ENCODE peak calls at places on chromosomes 3 and 15, in seven cellular contexts. P is GM12892, W is GM12878, B is K562, X is HepG2, G is SK-N-SH, I is H1. M is an unnamed sample.

GRCh38 chr3:16409032-16409431 is 104.5 kb downstream of the RFTN1 start:
- DNase-seq in G (no peak), B (no peak), W (no peak), P (no peak), I (no peak), X (no peak), M (no peak)

GRCh38 chr3:143158549-143158988 is 39.0 kb downstream of the CHST2 start:
- DNase-seq in G (no peak), X (no peak), B (no peak), P (peak), I (no peak), W (peak), M (no peak)

GRCh38 chr15:94670436-94671034 is 439.2 kb downstream of the MCTP2 start:
- DNase-seq in W (no peak), X (peak), I (no peak), B (peak), P (no peak), G (peak), M (peak)

GRCh38 chr3:136545664-136546266 is 206.4 kb downstream of the STAG1 start:
- DNase-seq in B (no peak), W (no peak), P (no peak), X (no peak), I (no peak), G (no peak), M (no peak)

GRCh38 chr3:27528798-27529197 is 44.6 kb upstream of the SLC4A7 start:
- DNase-seq in B (no peak), G (no peak), X (no peak), W (no peak), I (no peak), P (no peak), M (no peak)

GRCh38 chr15:86911022-86911421 is 831.4 kb downstream of the AGBL1 start:
- DNase-seq in B (no peak), P (no peak), G (no peak), I (no peak), X (no peak), W (no peak), M (no peak)

GRCh38 chr3:65342084-65342683 is 654.4 kb upstream of the ADAMTS9 start:
- DNase-seq in P (no peak), G (no peak), B (peak), I (peak), W (no peak), X (peak), M (peak)

GRCh38 chr3:21436846-21437245 is 314.2 kb downstream of the ZNF385D start:
- DNase-seq in P (no peak), I (no peak), G (no peak), W (no peak), X (no peak), B (no peak), M (no peak)

GRCh38 chr3:111577798-111578685 is 17.1 kb downstream of the ZBED2 start:
- DNase-seq in X (peak), I (no peak), B (no peak), W (peak), P (no peak), G (peak), M (no peak)
- TF ChIP-seq TAF1 in X (no peak), I (no peak), B (no peak), W (no peak), P (no peak), G (no peak), M (no peak)

GRCh38 chr15:38996111-38996541 is 431.5 kb upstream of the RASGRP1 start:
- DNase-seq in W (no peak), B (no peak), X (no peak), G (no peak), I (no peak), P (no peak), M (no peak)
- TF ChIP-seq TAF1 in W (no peak), B (no peak), X (no peak), G (no peak), I (no peak), P (no peak), M (no peak)

DNA sequence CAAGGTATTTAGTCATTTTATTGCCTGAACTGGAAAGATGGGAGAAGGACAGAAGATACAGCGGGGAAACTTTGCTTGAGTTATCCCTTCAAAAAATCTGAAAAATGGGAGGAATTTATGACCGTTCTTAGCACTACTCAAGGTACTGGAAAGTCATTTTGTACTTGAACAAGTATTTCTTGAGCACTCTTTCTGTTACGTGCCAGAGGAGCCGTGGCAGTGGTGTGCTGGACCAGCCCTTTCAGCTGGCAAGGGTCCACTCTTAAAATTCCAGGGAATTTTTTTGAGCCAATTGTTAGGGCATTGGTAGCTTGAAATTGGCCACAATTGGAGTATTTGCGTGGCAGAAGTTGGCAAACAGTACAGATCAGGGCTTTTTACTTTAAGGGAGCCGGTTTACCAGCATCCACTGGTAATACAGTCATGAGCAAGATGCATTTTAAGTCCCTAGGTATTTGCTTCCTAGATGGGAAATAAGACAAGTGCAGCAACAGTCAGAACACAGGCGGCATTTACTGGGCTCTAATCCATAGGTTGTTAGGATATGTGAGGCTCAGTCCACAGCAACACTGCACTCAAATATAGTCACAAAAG is 145.9 kb upstream of the ST8SIA2 start:
- DNase-seq in X (no peak), W (no peak), G (no peak), P (no peak), B (no peak), I (no peak), M (no peak)
- TF ChIP-seq TAF1 in X (no peak), W (no peak), G (no peak), P (no peak), B (no peak), I (no peak), M (no peak)

DNA sequence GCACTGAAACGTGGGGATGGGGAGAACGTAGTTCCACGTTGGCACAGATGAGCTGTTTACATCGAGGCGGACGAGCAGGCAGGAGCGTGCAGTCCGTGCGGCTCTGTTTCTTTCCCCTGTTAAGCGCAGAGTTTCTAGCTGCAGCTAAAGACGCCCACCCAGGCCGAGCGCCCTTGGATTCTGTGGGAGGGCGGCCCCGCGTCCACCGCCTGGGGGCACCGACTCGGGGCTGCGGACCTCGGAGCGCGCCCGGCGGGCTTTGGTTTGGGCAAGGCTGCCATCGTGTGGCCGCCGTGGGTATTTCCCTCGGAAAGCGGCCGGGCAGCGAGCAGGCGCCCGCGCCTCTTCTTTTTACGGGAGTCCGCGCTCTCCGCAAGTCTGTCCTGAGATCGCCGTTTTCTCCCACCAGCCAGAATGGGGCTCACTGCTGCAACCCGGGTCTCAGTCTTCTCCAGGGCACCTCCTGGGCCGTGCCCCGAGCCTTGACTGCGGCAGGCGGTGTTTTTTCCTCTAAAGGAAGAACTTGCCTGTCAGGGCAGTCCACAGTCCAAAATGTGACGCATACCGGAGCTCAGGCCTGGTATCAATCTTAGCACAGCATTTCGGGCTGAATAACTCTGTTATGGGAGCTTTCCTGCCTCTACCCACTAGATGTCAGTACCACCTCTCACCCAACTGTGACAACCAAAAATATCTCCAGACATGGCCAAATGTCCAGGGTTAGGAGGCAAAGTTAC is 219.9 kb upstream of the IGF1R start:
- DNase-seq in X (peak), W (no peak), I (peak), P (peak), B (peak), G (peak), M (peak)
- TF ChIP-seq TAF1 in X (no peak), W (no peak), I (peak), P (no peak), B (no peak), G (no peak), M (no peak)

DNA sequence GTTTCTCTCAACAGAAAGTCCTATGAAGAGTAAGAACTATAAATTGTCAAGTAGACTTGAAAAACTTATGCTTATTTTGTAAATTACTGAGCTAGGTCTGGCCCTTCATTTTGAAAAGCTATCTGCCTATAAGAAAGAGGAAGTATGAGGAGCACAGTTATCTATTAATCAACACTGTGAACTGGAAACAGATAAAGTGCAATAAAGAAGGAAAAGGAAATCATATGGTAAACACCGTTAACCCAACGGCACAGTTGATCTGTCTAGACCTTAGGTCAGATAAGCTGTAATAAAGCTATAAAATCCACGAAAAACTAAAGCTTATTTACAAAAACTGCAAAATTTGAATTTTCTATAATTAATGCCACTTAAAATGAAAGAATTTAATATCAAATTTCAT is 242.5 kb downstream of the ZBTB20 start:
- DNase-seq in W (no peak), P (no peak), I (no peak), X (no peak), B (no peak), G (no peak), M (no peak)
- TF ChIP-seq TAF1 in W (no peak), P (no peak), I (no peak), X (no peak), B (no peak), G (no peak), M (no peak)

DNA sequence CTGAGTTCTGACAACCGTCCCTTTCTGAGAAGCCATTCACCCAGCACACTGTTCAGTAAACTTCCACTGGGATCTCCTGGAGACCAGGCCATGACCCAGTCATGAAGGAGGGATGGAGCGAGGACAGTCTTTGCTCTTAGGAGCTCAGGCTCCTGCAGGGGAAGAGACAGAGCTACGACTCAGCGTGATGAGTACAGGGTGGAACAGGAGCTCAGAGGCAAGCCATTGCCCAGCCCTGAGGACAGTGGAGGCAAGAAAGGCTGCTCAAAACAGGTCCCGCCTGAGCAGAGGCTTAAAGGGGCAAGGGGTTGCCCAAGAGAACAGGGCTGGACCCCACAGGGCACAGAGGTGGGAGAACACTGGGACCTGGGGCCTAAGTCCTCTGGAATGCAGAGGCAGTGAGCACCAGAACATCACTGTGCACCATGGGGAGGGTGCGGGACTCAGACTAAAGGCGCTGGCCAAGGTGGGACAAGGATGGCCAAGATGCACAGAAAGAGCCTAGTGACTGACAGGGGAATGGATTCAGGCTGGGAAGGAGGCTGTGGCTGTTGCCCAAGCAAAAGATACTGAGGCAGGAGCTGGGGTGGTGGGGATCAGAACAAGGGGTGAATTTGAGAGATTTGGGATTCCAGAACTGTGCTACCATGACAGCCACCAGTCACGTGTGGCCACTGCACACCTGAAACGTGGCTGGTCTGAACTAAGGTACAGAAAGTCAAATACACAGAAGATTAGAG is 25.8 kb downstream of the TMEM43 start:
- DNase-seq in X (no peak), P (no peak), B (no peak), G (no peak), W (no peak), I (no peak), M (no peak)
- TF ChIP-seq TAF1 in X (no peak), P (no peak), B (no peak), G (no peak), W (no peak), I (no peak), M (no peak)

DNA sequence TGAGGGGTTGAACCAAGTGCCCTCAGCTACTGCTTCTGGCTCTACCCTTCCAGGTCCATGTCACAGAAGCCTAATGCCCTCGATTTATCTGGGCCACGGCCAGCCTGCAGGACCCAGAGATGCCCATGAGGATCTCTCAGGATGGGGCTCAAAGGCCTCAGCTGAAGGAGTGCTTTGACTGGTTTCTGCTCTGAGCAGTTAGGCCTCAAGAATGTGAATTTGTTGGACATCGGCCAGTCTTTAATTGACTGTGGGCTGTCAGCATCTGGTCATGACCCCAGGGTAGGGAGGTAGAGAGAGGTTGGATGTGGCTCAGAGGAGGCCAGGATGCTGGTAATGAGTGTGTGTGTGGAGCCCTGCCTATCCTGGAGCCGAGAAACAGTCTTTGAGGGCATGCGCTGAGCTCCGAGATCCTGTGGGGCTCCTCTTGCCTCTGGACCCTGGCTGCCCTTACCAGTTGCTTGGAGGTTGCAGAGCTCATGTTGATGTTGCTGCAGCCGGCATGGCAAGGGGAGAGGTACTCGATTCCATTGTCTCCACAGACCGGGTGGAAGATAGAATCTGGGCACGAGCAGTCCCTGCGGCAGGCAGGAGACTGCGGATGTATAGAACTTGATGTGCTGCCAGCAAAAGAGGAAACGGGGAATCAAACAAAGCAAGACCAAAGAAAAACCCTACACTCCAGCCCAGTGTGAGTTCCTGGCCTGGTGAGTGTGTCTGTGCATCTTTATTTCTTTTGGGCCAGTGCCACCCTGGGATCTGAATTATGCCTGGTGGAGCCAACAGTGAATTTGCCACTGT is 49.2 kb upstream of the RAB6B start:
- DNase-seq in X (no peak), B (no peak), P (no peak), I (no peak), W (no peak), G (peak), M (no peak)
- TF ChIP-seq TAF1 in X (no peak), B (no peak), P (no peak), I (no peak), W (no peak), G (no peak), M (no peak)

DNA sequence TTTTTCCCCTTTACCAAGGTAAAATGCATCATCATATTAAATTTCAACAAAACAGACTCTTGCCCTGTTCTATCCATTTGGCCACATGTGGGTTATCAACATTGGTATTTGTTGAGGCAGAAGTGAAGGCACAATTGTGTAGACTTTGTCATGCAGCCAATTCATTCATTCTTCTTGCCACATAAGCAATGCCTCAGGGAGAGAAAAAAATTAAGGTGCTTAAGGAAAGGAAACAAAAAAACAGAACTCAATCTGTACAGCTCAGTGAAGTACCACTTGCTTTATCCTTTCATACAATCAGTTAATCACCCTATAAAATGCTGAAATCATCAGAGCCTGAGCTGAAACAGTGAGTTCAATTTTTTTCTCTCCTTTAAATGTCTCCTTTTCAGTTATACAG is 588.8 kb downstream of the MFSD1 start:
- DNase-seq in G (no peak), X (no peak), B (no peak), I (no peak), W (no peak), P (no peak), M (no peak)
- TF ChIP-seq TAF1 in G (no peak), X (no peak), B (no peak), I (no peak), W (no peak), P (no peak), M (no peak)

GRCh38 chr3:138740057-138740456 is 94.7 kb downstream of the PIK3CB start:
- DNase-seq in I (no peak), P (no peak), B (no peak), W (no peak), G (no peak), X (no peak), M (no peak)
- TF ChIP-seq TAF1 in I (no peak), P (no peak), B (no peak), W (no peak), G (no peak), X (no peak), M (no peak)

GRCh38 chr3:157868168-157868567 is 238.1 kb downstream of the SHOX2 start:
- DNase-seq in B (no peak), W (no peak), P (no peak), X (no peak), I (no peak), G (no peak), M (no peak)

GRCh38 chr3:157859541-157859940 is 246.7 kb downstream of the SHOX2 start:
- DNase-seq in B (no peak), I (no peak), P (no peak), X (no peak), W (no peak), G (no peak), M (no peak)

GRCh38 chr3:157871248-157871647 is 235.0 kb downstream of the SHOX2 start:
- DNase-seq in W (no peak), B (no peak), G (no peak), X (no peak), I (no peak), P (no peak), M (no peak)

GRCh38 chr3:157868881-157869280 is 237.3 kb downstream of the SHOX2 start:
- DNase-seq in G (no peak), P (no peak), X (no peak), B (no peak), I (no peak), W (no peak), M (no peak)

DNA sequence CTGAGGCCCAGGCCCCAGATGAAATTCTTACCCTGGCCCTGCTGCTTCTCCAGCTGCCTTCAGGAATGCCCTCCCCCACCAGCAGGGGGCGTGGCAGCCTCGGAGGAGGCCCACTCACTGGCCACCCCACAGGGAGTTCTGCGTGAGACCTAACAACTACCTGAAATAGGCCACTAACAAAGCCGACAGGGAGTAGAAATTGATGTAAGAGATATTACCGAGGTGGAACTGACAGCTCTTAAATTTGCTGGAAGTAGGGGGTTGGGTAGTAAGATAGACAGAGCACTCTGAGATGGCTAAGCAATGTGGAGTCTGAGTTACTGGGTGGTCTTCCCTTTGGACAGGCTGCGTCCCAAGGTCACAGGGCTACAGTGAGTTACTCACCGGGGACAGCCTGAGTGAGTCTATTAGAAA is 240.8 kb downstream of the SHOX2 start:
- DNase-seq in X (peak), W (peak), B (peak), G (no peak), P (peak), I (peak), M (peak)
- TF ChIP-seq TAF1 in X (no peak), W (no peak), B (no peak), G (no peak), P (no peak), I (no peak), M (no peak)

M was measured in GM12891.